ENCODE peak calls at places on chromosomes 6 and 20, in eight cellular contexts. O, X, T, G, L, B, F and A are unnamed samples.

GRCh38 chr20:13022401-13023170 is 13.8 kb downstream of the SPTLC3 start:
- DNase-seq in B (no peak), G (no peak), F (no peak), X (no peak), O (peak), T (peak), L (no peak), A (no peak)

GRCh38 chr20:33169176-33169794 is 1.3 kb downstream of the BPIFA2 start:
- DNase-seq in T (no peak), O (peak), F (no peak), L (no peak), B (no peak), X (no peak), G (peak), A (no peak)

GRCh38 chr20:168876-169275 is 11.6 kb downstream of the DEFB127 start:
- DNase-seq in T (no peak), F (no peak), B (no peak), G (no peak), O (no peak), X (no peak), L (no peak), A (no peak)

GRCh38 chr6:34230653-34231351 is 5.9 kb upstream of the HMGA1 start:
- DNase-seq in T (no peak), F (no peak), L (no peak), O (peak), B (no peak), X (no peak), G (no peak), A (no peak)

GRCh38 chr6:140485740-140486467 is 1111.5 kb upstream of the CITED2 start:
- DNase-seq in B (peak), O (peak), L (no peak), G (no peak), X (no peak), T (peak), F (no peak), A (no peak)

GRCh38 chr6:36984581-36985383 is 1.2 kb downstream of the MTCH1 start:
- DNase-seq in G (peak), O (peak), F (peak), X (no peak), T (peak), B (no peak), L (peak), A (no peak)

GRCh38 chr6:153131037-153131981 is at the start of gene RGS17:
- DNase-seq in L (peak), G (peak), X (no peak), T (peak), O (peak), F (peak), B (no peak), A (peak)

GRCh38 chr20:9886227-9886626 is 47.4 kb upstream of the PAK5 start:
- DNase-seq in L (no peak), G (no peak), B (no peak), X (no peak), F (no peak), T (no peak), O (peak), A (no peak)

GRCh38 chr20:19431906-19432305 is 219.5 kb downstream of the SLC24A3 start:
- DNase-seq in B (no peak), F (no peak), X (no peak), T (no peak), L (no peak), O (no peak), G (no peak), A (no peak)

GRCh38 chr6:135870722-135871121 is 19.2 kb downstream of the PDE7B start:
- DNase-seq in T (peak), X (no peak), B (no peak), G (no peak), L (no peak), O (peak), F (no peak), A (no peak)

GRCh38 chr6:27839303-27840081 is 72.7 kb downstream of the OR2B2 start:
- DNase-seq in L (peak), F (peak), X (no peak), T (peak), G (no peak), O (peak), B (no peak), A (no peak)

GRCh38 chr20:35621560-35621946 is 5.9 kb downstream of the SPAG4 start:
- DNase-seq in B (no peak), G (no peak), X (no peak), O (no peak), L (no peak), T (no peak), F (no peak), A (no peak)

GRCh38 chr6:146146836-146147235 is 118.0 kb downstream of the GRM1 start:
- DNase-seq in O (no peak), B (no peak), T (no peak), X (no peak), F (no peak), G (no peak), L (no peak), A (no peak)

GRCh38 chr20:49231461-49231860 is 12.2 kb downstream of the DDX27 start:
- DNase-seq in T (no peak), O (no peak), X (no peak), G (no peak), B (no peak), F (no peak), L (no peak), A (no peak)

GRCh38 chr20:9460518-9460917 is 53.9 kb upstream of the LAMP5 start:
- DNase-seq in L (no peak), B (no peak), G (no peak), O (peak), X (no peak), T (peak), F (no peak), A (no peak)

GRCh38 chr20:19926581-19926980 is 90.6 kb upstream of the NAA20 start:
- DNase-seq in L (peak), T (no peak), B (no peak), O (no peak), X (no peak), G (no peak), F (no peak), A (no peak)

GRCh38 chr6:149132336-149132735 is 185.2 kb upstream of the TAB2 start:
- DNase-seq in B (no peak), G (no peak), L (no peak), T (no peak), O (no peak), X (no peak), F (no peak), A (no peak)

GRCh38 chr6:79225718-79226117 is 8.8 kb downstream of the HMGN3 start:
- DNase-seq in L (no peak), F (no peak), O (no peak), X (no peak), G (no peak), T (no peak), B (no peak), A (no peak)

GRCh38 chr6:80530096-80530495 is 423.6 kb downstream of the BCKDHB start:
- DNase-seq in B (no peak), T (no peak), F (no peak), G (no peak), L (no peak), X (no peak), O (no peak), A (no peak)

GRCh38 chr20:47843886-47844567 is 58.7 kb upstream of the SULF2 start:
- DNase-seq in O (no peak), B (no peak), T (no peak), L (no peak), X (no peak), F (no peak), G (no peak), A (no peak)

GRCh38 chr6:163416380-163416629 is 1.8 kb downstream of the QKI start:
- DNase-seq in F (no peak), G (no peak), X (no peak), O (no peak), T (no peak), B (no peak), L (no peak), A (no peak)

GRCh38 chr6:169162968-169163903 is 90.4 kb downstream of the THBS2 start:
- DNase-seq in B (peak), L (no peak), T (peak), X (no peak), G (no peak), O (peak), F (peak), A (no peak)

GRCh38 chr6:49454787-49455709 is 8.0 kb downstream of the MMUT start:
- DNase-seq in G (no peak), B (no peak), O (no peak), L (no peak), X (no peak), T (no peak), F (no peak), A (no peak)

GRCh38 chr6:26380256-26380655 is 2.7 kb upstream of the BTN2A2 start:
- DNase-seq in F (no peak), B (no peak), X (no peak), O (no peak), G (no peak), T (no peak), L (no peak), A (no peak)

GRCh38 chr6:45558858-45559257 is 181.1 kb upstream of the SUPT3H start:
- DNase-seq in X (no peak), B (no peak), G (no peak), L (no peak), O (no peak), T (no peak), F (no peak), A (no peak)

GRCh38 chr20:37807901-37808751 is 94.8 kb upstream of the VSTM2L start:
- DNase-seq in X (no peak), F (no peak), B (no peak), G (no peak), L (no peak), O (no peak), T (no peak), A (no peak)

GRCh38 chr6:105995403-105995699 is 90.8 kb upstream of the PRDM1 start:
- DNase-seq in O (no peak), T (no peak), L (no peak), G (no peak), F (no peak), X (no peak), B (no peak), A (no peak)

GRCh38 chr6:138307816-138308727 is 69.6 kb upstream of the SMIM28 start:
- DNase-seq in F (peak), B (no peak), L (no peak), T (peak), O (peak), G (no peak), X (no peak), A (no peak)
- TF ChIP-seq CTCF in F (no peak), B (no peak), L (peak), T (peak), O (peak), G (no peak), X (no peak), A (no peak)

GRCh38 chr6:73285674-73286283 is 22.8 kb upstream of the KHDC1 start:
- DNase-seq in O (peak), L (peak), X (no peak), T (peak), F (no peak), G (no peak), B (no peak), A (no peak)
- TF ChIP-seq CTCF in O (peak), L (peak), X (no peak), T (peak), F (no peak), G (peak), B (no peak), A (peak)

GRCh38 chr6:109440325-109441068 is at the start of the genes PPIL6 and SMPD2:
- DNase-seq in O (peak), L (peak), G (peak), B (peak), X (peak), T (peak), F (peak), A (peak)
- TF ChIP-seq CTCF in O (no peak), L (peak), G (peak), B (no peak), X (no peak), T (peak), F (peak), A (peak)

GRCh38 chr6:166464068-166464410 is 81.3 kb upstream of the MPC1 start:
- DNase-seq in B (no peak), X (no peak), F (no peak), G (no peak), T (no peak), O (no peak), L (no peak), A (no peak)

GRCh38 chr6:166467436-166468000 is 84.8 kb upstream of the MPC1 start:
- DNase-seq in L (no peak), T (no peak), X (no peak), G (no peak), F (no peak), O (no peak), B (no peak), A (no peak)

GRCh38 chr6:166466178-166467122 is 83.7 kb upstream of the MPC1 start:
- DNase-seq in L (peak), T (peak), F (no peak), X (no peak), B (no peak), G (no peak), O (peak), A (no peak)

GRCh38 chr6:166464418-166465400 is 82.0 kb upstream of the MPC1 start:
- DNase-seq in T (no peak), F (no peak), X (no peak), B (no peak), G (no peak), L (no peak), O (no peak), A (no peak)

DNA sequence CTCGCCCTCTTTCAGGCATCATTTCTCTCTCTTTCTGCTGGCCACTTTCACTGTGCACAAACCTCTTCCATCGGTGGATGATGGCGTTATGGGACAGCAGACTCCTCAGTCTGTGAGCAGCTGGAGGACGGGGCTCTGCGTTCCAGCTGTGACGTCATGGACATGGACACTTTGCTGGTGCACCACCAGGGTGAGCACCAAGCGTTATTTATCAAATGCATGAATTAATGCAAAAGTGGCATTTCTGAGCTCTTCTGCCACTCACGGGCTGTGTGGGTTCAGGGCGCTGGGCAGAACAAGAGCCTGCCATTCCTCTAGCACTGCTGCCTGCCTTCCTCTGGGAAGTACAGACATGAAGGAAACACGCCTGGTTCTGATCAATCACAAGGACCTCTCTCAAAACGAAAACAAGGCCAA is 82.9 kb upstream of the MPC1 start:
- DNase-seq in G (no peak), F (peak), O (peak), T (no peak), B (no peak), L (no peak), X (no peak), A (no peak)
- TF ChIP-seq CTCF in G (no peak), F (no peak), O (peak), T (peak), B (no peak), L (no peak), X (no peak), A (no peak)

GRCh38 chr6:43855247-43855646 is 85.2 kb downstream of the VEGFA start:
- DNase-seq in O (no peak), T (no peak), L (no peak), G (no peak), X (no peak), B (no peak), F (no peak), A (peak)

GRCh38 chr6:43853066-43853650 is 83.1 kb downstream of the VEGFA start:
- DNase-seq in X (no peak), B (no peak), G (no peak), T (no peak), L (no peak), O (no peak), F (no peak), A (no peak)

GRCh38 chr6:43859213-43859612 is 89.2 kb downstream of the VEGFA start:
- DNase-seq in B (no peak), X (no peak), F (no peak), O (no peak), T (no peak), L (no peak), G (no peak), A (no peak)

GRCh38 chr6:43858161-43859153 is 88.4 kb downstream of the VEGFA start:
- DNase-seq in L (no peak), B (no peak), X (no peak), O (no peak), F (no peak), G (no peak), T (no peak), A (no peak)

GRCh38 chr6:43856005-43856765 is 86.2 kb downstream of the VEGFA start:
- DNase-seq in O (peak), G (no peak), T (peak), L (peak), F (no peak), X (no peak), B (peak), A (no peak)
- TF ChIP-seq CTCF in O (peak), G (peak), T (peak), L (peak), F (peak), X (no peak), B (peak), A (peak)